ENCODE peak calls at places on chromosomes 1 and 21, in six cellular contexts. R is CD8-positive, alpha-beta T cell; W is WTC11; B is neural crest cell; T is uterus; C is A549. K is an unnamed sample.

GRCh38 chr1:21574464-21575151 is 65.4 kb downstream of the ALPL start:
- DNase-seq in R (no peak), W (peak; percentile 57), B (peak; percentile 39), T (peak; percentile 30), C (no peak), K (no peak)

GRCh38 chr21:35323947-35324346 is 274.8 kb upstream of the RUNX1 start:
- DNase-seq in R (no peak), W (no peak), B (no peak), T (peak; percentile 63), C (no peak), K (no peak)

GRCh38 chr1:40735234-40735633 is 43.7 kb downstream of the NFYC start:
- DNase-seq in R (no peak), W (no peak), B (no peak), T (no peak), C (no peak), K (no peak)

GRCh38 chr1:3827813-3828307 is 29.2 kb downstream of the CEP104 start:
- DNase-seq in R (no peak), W (peak; percentile 65), B (no peak), T (no peak), C (no peak), K (no peak)

GRCh38 chr1:6110326-6110725 is 64.6 kb downstream of the KCNAB2 start:
- DNase-seq in R (no peak), W (peak; percentile 4), B (no peak), T (no peak), C (no peak), K (no peak)

GRCh38 chr21:38506606-38507331 is 8.5 kb upstream of the ERG start:
- DNase-seq in R (no peak), W (peak; percentile 27), B (no peak), T (no peak), C (no peak), K (no peak)

GRCh38 chr21:46550511-46550941 is 54.4 kb downstream of the S100B start:
- DNase-seq in R (peak; percentile 45), W (no peak), B (no peak), T (no peak), C (no peak), K (no peak)

GRCh38 chr1:204716687-204717086 is 31.1 kb upstream of the LRRN2 start:
- DNase-seq in R (no peak), W (no peak), B (no peak), T (no peak), C (no peak), K (no peak)

GRCh38 chr1:3896396-3897000 is 3.6 kb downstream of the C1orf174 start:
- DNase-seq in R (no peak), W (no peak), B (no peak), T (no peak), C (no peak), K (no peak)

GRCh38 chr21:22791376-22791775 is 1793.2 kb downstream of the NCAM2 start:
- DNase-seq in R (no peak), W (no peak), B (no peak), T (no peak), C (no peak), K (no peak)

GRCh38 chr1:62528015-62528414 is 69.3 kb upstream of the ANGPTL3 start:
- DNase-seq in R (no peak), W (no peak), B (no peak), T (no peak), C (no peak), K (no peak)

GRCh38 chr1:186113454-186113853 is 261.6 kb downstream of the TPR start:
- DNase-seq in R (no peak), W (no peak), B (no peak), T (no peak), C (no peak), K (no peak)

GRCh38 chr1:8373547-8374270 is 55.8 kb downstream of the SLC45A1 start:
- DNase-seq in R (no peak), W (no peak), B (no peak), T (peak; percentile 74), C (no peak), K (no peak)

GRCh38 chr1:26677306-26678115 is 18.3 kb upstream of the ARID1A start:
- DNase-seq in R (peak; percentile 22), W (peak; percentile 57), B (no peak), T (peak; percentile 69), C (peak; percentile 81), K (peak; percentile 80)

GRCh38 chr1:168786476-168787330 is 57.7 kb upstream of the DPT start:
- DNase-seq in R (no peak), W (no peak), B (no peak), T (no peak), C (no peak), K (no peak)

GRCh38 chr1:207067185-207067584 is 14.1 kb downstream of the PFKFB2 start:
- DNase-seq in R (no peak), W (no peak), B (no peak), T (no peak), C (no peak), K (no peak)

GRCh38 chr1:207069858-207070506 is 16.9 kb downstream of the PFKFB2 start:
- DNase-seq in R (no peak), W (no peak), B (no peak), T (no peak), C (no peak), K (no peak)

GRCh38 chr1:207070811-207071210 is 17.7 kb downstream of the PFKFB2 start:
- DNase-seq in R (no peak), W (no peak), B (no peak), T (no peak), C (no peak), K (no peak)

GRCh38 chr1:207067695-207068094 is 14.6 kb downstream of the PFKFB2 start:
- DNase-seq in R (no peak), W (no peak), B (no peak), T (no peak), C (no peak), K (no peak)

GRCh38 chr1:207069059-207069458 is 16.0 kb downstream of the PFKFB2 start:
- DNase-seq in R (no peak), W (no peak), B (no peak), T (no peak), C (no peak), K (no peak)
- TF ChIP-seq CTCF in R (no peak), W (no peak), B (no peak), T (no peak), C (no peak), K (no peak)

GRCh38 chr21:44331650-44332306 is 7.4 kb downstream of the CFAP410 start:
- DNase-seq in R (no peak), W (no peak), B (no peak), T (no peak), C (no peak), K (no peak)
- TF ChIP-seq CTCF in R (no peak), W (no peak), B (no peak), T (no peak), C (no peak), K (no peak)

DNA sequence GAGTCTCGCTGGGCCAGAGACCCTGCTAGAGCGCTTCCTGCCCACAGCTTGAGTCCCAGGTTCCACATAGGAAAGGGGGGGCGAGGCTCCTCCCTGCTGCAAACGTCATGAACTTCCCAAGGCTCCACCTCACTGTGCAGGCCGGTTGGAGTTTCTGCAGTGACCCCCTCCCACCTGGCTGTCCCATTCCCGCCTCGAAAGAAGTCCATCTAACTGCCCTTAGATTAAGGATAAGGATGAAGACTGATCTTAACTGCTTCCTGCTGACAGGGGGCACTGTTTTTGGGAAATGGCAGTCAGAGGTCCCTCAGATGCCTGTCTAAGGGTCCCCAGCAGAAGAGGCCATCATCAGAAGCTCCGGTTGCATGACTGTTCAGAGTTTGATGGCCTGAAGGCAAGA is 62.7 kb downstream of the STUM start:
- DNase-seq in R (no peak), W (peak; percentile 31), B (no peak), T (peak; percentile 10), C (no peak), K (no peak)
- TF ChIP-seq CTCF in R (no peak), W (no peak), B (no peak), T (no peak), C (no peak), K (no peak)

GRCh38 chr1:201945157-201945556 is 1.2 kb downstream of the LMOD1 start:
- DNase-seq in R (no peak), W (peak; percentile 28), B (no peak), T (no peak), C (no peak), K (no peak)
- TF ChIP-seq CTCF in R (no peak), W (no peak), B (peak; percentile 43), T (peak; percentile 57), C (no peak), K (no peak)

GRCh38 chr1:44484155-44484688 is 79.2 kb downstream of the RNF220 start:
- DNase-seq in R (no peak), W (peak; percentile 36), B (no peak), T (no peak), C (no peak), K (no peak)
- TF ChIP-seq CTCF in R (no peak), W (no peak), B (no peak), T (no peak), C (no peak), K (no peak)

GRCh38 chr1:209937996-209938959 is at the start of gene SYT14:
- DNase-seq in R (no peak), W (peak; percentile 83), B (peak; percentile 59), T (no peak), C (peak; percentile 8), K (no peak)
- TF ChIP-seq CTCF in R (no peak), W (no peak), B (peak; percentile 21), T (no peak), C (no peak), K (no peak)

DNA sequence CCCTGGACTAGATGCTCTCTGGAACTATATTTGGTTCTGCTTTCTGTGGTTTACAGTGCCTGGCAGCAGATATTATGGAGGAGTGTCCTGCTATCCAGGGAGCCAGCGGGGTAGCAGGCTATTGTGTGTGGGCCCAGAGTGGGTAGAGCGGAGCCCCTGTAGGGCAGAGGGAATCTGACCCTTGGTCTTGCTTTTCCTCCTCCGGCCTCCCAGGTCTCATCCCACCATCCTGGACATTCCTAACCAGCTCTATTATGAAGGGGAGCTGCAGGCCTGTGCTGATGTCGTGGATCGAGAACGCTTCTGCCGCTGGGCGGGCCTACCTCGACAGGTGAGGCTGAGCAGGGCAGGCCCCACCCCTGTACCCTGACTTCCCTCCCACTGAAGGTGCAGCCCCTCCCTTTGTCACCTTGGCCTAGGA is 9.1 kb downstream of the RHOC start:
- DNase-seq in R (no peak), W (no peak), B (no peak), T (no peak), C (no peak), K (no peak)
- TF ChIP-seq CTCF in R (no peak), W (no peak), B (no peak), T (no peak), C (no peak), K (no peak)

DNA sequence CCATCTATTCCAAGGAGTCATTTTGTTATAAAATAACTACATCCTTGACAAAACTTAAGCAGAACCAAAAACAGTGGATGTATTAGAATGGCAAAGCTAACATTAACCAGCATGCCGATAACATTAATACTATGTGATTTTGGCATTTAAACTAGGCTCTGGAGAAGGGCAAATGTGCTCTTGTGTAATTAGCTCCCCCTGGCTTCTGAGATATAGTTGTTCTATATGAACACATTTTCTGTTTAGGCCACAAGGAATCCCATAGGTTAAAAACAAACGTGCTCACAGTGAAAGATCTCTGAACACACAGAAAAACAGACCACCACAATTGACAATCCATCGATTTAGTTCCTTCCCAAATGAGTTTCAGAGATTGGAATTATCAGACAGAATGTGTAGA is 57.4 kb upstream of the TARS2 start:
- DNase-seq in R (no peak), W (no peak), B (no peak), T (no peak), C (peak; percentile 16), K (no peak)
- TF ChIP-seq CTCF in R (no peak), W (no peak), B (no peak), T (no peak), C (peak; percentile 31), K (peak; percentile 11)

K was measured in tibial nerve.